ENCODE peak calls at places on chromosomes 1 and 21, in six cellular contexts. R, Z, Y, S, F and A are unnamed samples. For H3K9me3, the result is how much of the 10 kb centered on the place peaks cover.

GRCh38 chr1:84476225-84476624 is 2.8 kb upstream of the RPF1 start:
- DNase-seq in R (no peak), Z (no peak), Y (no peak), S (no peak), F (no peak), A (no peak)

GRCh38 chr21:45943630-45944540 is 37.7 kb upstream of the COL6A1 start:
- DNase-seq in R (no peak), Z (no peak), Y (no peak), S (no peak), F (no peak), A (no peak)

GRCh38 chr1:234868296-234869147 is 258.5 kb upstream of the IRF2BP2 start:
- DNase-seq in R (no peak), Z (no peak), Y (no peak), S (no peak), F (no peak), A (no peak)

GRCh38 chr1:183810172-183810571 is 5.3 kb downstream of the RGL1 start:
- DNase-seq in R (no peak), Z (peak), Y (no peak), S (no peak), F (no peak), A (no peak)

GRCh38 chr1:41902125-41902524 is 16.6 kb downstream of the HIVEP3 start:
- DNase-seq in R (no peak), Z (no peak), Y (no peak), S (no peak), F (no peak), A (no peak)

GRCh38 chr1:160605205-160605604 is 25.9 kb upstream of the CD84 start:
- DNase-seq in R (no peak), Z (no peak), Y (no peak), S (no peak), F (no peak), A (no peak)

GRCh38 chr21:37742532-37742931 is 173.7 kb downstream of the KCNJ6 start:
- DNase-seq in R (no peak), Z (no peak), Y (no peak), S (no peak), F (no peak), A (no peak)

GRCh38 chr1:210633636-210634035 is 304.9 kb downstream of the HHAT start:
- DNase-seq in R (no peak), Z (no peak), Y (no peak), S (no peak), F (peak), A (no peak)

GRCh38 chr1:224700915-224701531 is 84.9 kb downstream of the CNIH3 start:
- DNase-seq in R (no peak), Z (no peak), Y (peak), S (no peak), F (no peak), A (no peak)

GRCh38 chr1:24151175-24151533 is 8.2 kb upstream of the IL22RA1 start:
- DNase-seq in R (peak), Z (no peak), Y (peak), S (no peak), F (no peak), A (no peak)

GRCh38 chr1:151537112-151537511 is 3.0 kb upstream of the TUFT1 start:
- DNase-seq in R (peak), Z (no peak), Y (no peak), S (no peak), F (no peak), A (no peak)

GRCh38 chr1:152386940-152387339 is 27.1 kb downstream of the CRNN start:
- DNase-seq in R (no peak), Z (no peak), Y (no peak), S (no peak), F (no peak), A (no peak)

GRCh38 chr21:33069994-33070811 is at the start of gene OLIG1:
- DNase-seq in R (peak), Z (no peak), Y (peak), S (no peak), F (no peak), A (no peak)

GRCh38 chr21:44449473-44450363 is 5.6 kb upstream of the LRRC3 start:
- DNase-seq in R (no peak), Z (no peak), Y (no peak), S (no peak), F (no peak), A (peak)

GRCh38 chr1:21764615-21765423 is 18.1 kb downstream of the USP48 start:
- DNase-seq in R (no peak), Z (peak), Y (no peak), S (no peak), F (no peak), A (no peak)

GRCh38 chr1:50659107-50659628 is 235.9 kb upstream of the DMRTA2 start:
- DNase-seq in R (no peak), Z (no peak), Y (no peak), S (no peak), F (no peak), A (no peak)

GRCh38 chr1:31855038-31855845 is 39.4 kb upstream of the SPOCD1 start:
- DNase-seq in R (peak), Z (no peak), Y (no peak), S (no peak), F (no peak), A (no peak)

GRCh38 chr1:34918609-34919561 is 10.6 kb downstream of the DLGAP3 start:
- DNase-seq in R (no peak), Z (peak), Y (no peak), S (no peak), F (no peak), A (no peak)

GRCh38 chr1:84504580-84505021 is 1.6 kb upstream of the SPATA1 start:
- DNase-seq in R (peak), Z (no peak), Y (peak), S (no peak), F (no peak), A (no peak)

GRCh38 chr1:234981758-234982157 is 146.9 kb downstream of the TOMM20 start:
- DNase-seq in R (no peak), Z (no peak), Y (no peak), S (no peak), F (no peak), A (no peak)

GRCh38 chr1:13820456-13820855 is 120.5 kb downstream of the PRDM2 start:
- DNase-seq in R (no peak), Z (no peak), Y (no peak), S (no peak), F (no peak), A (no peak)

GRCh38 chr1:201535046-201535777 is 3.7 kb upstream of the NAV1 start:
- DNase-seq in R (peak), Z (no peak), Y (no peak), S (no peak), F (no peak), A (peak)

GRCh38 chr1:48093147-48093546 is 96.0 kb upstream of the TRABD2B start:
- DNase-seq in R (no peak), Z (no peak), Y (no peak), S (no peak), F (no peak), A (no peak)

GRCh38 chr1:109636201-109636952 is 16.7 kb downstream of the AMPD2 start:
- DNase-seq in R (no peak), Z (no peak), Y (no peak), S (no peak), F (no peak), A (peak)

GRCh38 chr1:39964552-39964951 is 9.6 kb downstream of the MFSD2A start:
- DNase-seq in R (no peak), Z (no peak), Y (no peak), S (no peak), F (no peak), A (no peak)

GRCh38 chr1:165235777-165236285 is 120.7 kb downstream of the LMX1A start:
- DNase-seq in R (peak), Z (no peak), Y (peak), S (no peak), F (no peak), A (no peak)

GRCh38 chr21:26766826-26767325 is 78.3 kb downstream of the ADAMTS1 start:
- DNase-seq in R (peak), Z (no peak), Y (no peak), S (no peak), F (no peak), A (no peak)

GRCh38 chr1:235898126-235898525 is 31.4 kb upstream of the LYST start:
- DNase-seq in R (no peak), Z (no peak), Y (no peak), S (no peak), F (no peak), A (no peak)

GRCh38 chr1:245948786-245949185 is 558.3 kb downstream of the SMYD3 start:
- DNase-seq in R (no peak), Z (no peak), Y (no peak), S (no peak), F (no peak), A (no peak)

GRCh38 chr1:7042322-7043231 is 257.3 kb downstream of the CAMTA1 start:
- DNase-seq in R (peak), Z (no peak), Y (peak), S (no peak), F (no peak), A (no peak)

GRCh38 chr1:198197285-198197684 is 40.5 kb downstream of the NEK7 start:
- DNase-seq in R (no peak), Z (no peak), Y (no peak), S (no peak), F (no peak), A (no peak)

GRCh38 chr1:159598196-159598595 is 10.6 kb downstream of the APCS start:
- DNase-seq in R (no peak), Z (no peak), Y (no peak), S (no peak), F (no peak), A (no peak)

GRCh38 chr1:107405241-107405640 is 264.4 kb downstream of the NTNG1 start:
- DNase-seq in R (no peak), Z (no peak), Y (no peak), S (no peak), F (no peak), A (no peak)

GRCh38 chr1:233379869-233380438 is 52.4 kb downstream of the MAP3K21 start:
- DNase-seq in R (no peak), Z (no peak), Y (no peak), S (no peak), F (no peak), A (no peak)

GRCh38 chr1:92876351-92876750 is 44.5 kb downstream of the RPL5 start:
- DNase-seq in R (no peak), Z (no peak), Y (no peak), S (no peak), F (no peak), A (no peak)
- H3K9me3 ChIP-seq in R (under half), Z (under half), Y (under half), S (under half), F (under half), A (under half)

GRCh38 chr1:4633346-4633745 is 21.1 kb upstream of the AJAP1 start:
- DNase-seq in R (no peak), Z (no peak), Y (no peak), S (no peak), F (no peak), A (peak)
- H3K9me3 ChIP-seq in R (under half), Z (under half), Y (under half), S (under half), F (under half), A (under half)

GRCh38 chr1:231260351-231260750 is 19.3 kb downstream of the GNPAT start:
- DNase-seq in R (no peak), Z (no peak), Y (no peak), S (no peak), F (no peak), A (no peak)

GRCh38 chr1:231266811-231267322 is 25.9 kb downstream of the GNPAT start:
- DNase-seq in R (no peak), Z (no peak), Y (no peak), S (no peak), F (no peak), A (no peak)

GRCh38 chr1:231265379-231265778 is 24.4 kb downstream of the GNPAT start:
- DNase-seq in R (no peak), Z (no peak), Y (no peak), S (no peak), F (no peak), A (no peak)

GRCh38 chr1:231264642-231265041 is 23.6 kb downstream of the GNPAT start:
- DNase-seq in R (no peak), Z (no peak), Y (no peak), S (no peak), F (no peak), A (no peak)
- H3K9me3 ChIP-seq in R (under half), Z (under half), Y (under half), S (under half), F (under half), A (under half)

DNA sequence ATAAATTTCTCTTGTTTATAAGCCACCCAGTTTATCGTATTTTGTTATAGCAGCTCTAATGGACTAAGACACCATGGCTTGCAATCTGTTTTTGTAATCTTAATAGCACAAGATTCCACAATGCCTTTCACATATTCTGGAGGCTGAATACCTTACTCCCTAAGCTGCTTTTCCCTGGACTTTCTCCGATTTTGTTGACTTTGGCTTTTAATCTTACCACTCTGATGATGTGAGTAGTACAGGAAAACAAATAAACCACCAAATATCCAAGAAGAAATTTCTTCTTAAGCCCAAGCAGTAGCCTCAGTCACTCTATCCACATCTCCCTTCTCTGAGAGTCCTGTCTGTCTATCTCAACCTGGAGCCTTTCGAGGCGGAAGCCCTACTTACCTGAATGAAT is 838.6 kb downstream of the LTN1 start:
- DNase-seq in R (no peak), Z (no peak), Y (no peak), S (no peak), F (no peak), A (no peak)
- H3K9me3 ChIP-seq in R (under half), Z (under half), Y (under half), S (under half), F (under half), A (under half)

DNA sequence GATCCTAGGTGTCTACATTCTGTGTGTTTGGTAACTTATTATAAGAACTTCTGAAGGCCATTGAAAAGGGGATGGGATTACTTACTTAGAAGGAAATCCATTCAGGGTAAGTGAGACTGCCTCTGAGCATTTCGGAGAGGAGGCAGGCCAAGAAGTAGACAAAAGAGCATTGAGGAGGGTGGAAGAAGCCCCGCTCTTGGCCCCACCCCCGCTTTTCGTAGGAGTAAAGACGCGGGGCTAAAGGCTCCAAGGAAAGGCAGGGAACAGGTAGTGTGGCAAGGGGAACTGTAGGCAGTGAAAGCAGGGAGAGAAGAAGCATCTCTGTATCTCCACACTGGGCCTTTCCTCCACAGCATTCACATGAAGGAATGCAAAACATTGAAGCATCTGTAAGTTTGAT is 51.8 kb upstream of the GRIK1 start:
- DNase-seq in R (no peak), Z (no peak), Y (no peak), S (no peak), F (no peak), A (no peak)
- H3K9me3 ChIP-seq in R (under half), Z (under half), Y (under half), S (under half), F (under half), A (under half)